ENCODE peak calls at places on chromosomes 4 and X, in five cellular contexts. B, D, P, Y and T are unnamed samples.

GRCh38 chr4:15164571-15164970 is 162.3 kb downstream of the CPEB2 start:
- DNase-seq in Y (no peak), B (no peak), D (no peak), P (no peak), T (no peak)

GRCh38 chrX:55056820-55057690 is 17.8 kb upstream of the PAGE2B start:
- DNase-seq in B (no peak), Y (no peak), D (no peak), P (no peak), T (no peak)

GRCh38 chrX:124502599-124502998 is 156.2 kb downstream of the SH2D1A start:
- DNase-seq in Y (no peak), P (no peak), B (no peak), D (no peak), T (no peak)

GRCh38 chr4:77148081-77148480 is 8.9 kb upstream of the CCNG2 start:
- DNase-seq in P (no peak), D (no peak), Y (no peak), B (no peak), T (no peak)

GRCh38 chr4:6942238-6942800 is 32.7 kb downstream of the TBC1D14 start:
- DNase-seq in D (no peak), Y (peak; percentile 17), B (no peak), P (no peak), T (no peak)

GRCh38 chr4:66000500-66001117 is 330.3 kb upstream of the EPHA5 start:
- DNase-seq in B (no peak), P (no peak), D (no peak), Y (no peak), T (no peak)

GRCh38 chr4:147754037-147754445 is 22.2 kb downstream of the ARHGAP10 start:
- DNase-seq in P (no peak), Y (no peak), D (no peak), B (no peak), T (no peak)

GRCh38 chr4:69909195-69909594 is 21.7 kb upstream of the CSN1S1 start:
- DNase-seq in B (no peak), Y (no peak), P (no peak), D (no peak), T (no peak)

GRCh38 chr4:5162909-5163508 is 111.7 kb downstream of the STK32B start:
- DNase-seq in B (peak; percentile 51), D (no peak), Y (no peak), P (peak; percentile 58), T (no peak)

GRCh38 chrX:21990812-21991211 is 41.3 kb upstream of the PHEX start:
- DNase-seq in P (no peak), Y (no peak), D (no peak), B (no peak), T (no peak)

GRCh38 chr4:80202784-80203553 is 5.7 kb downstream of the PRDM8 start:
- DNase-seq in P (no peak), D (peak; percentile 77), Y (peak; percentile 52), B (no peak), T (no peak)

GRCh38 chr4:3711183-3712111 is 54.7 kb upstream of the ADRA2C start:
- DNase-seq in B (no peak), Y (no peak), D (peak; percentile 28), P (no peak), T (no peak)
- H3K27me3 ChIP-seq in B (no peaks in the 10 kb centered on the region), Y (no peaks in the 10 kb centered on the region), D (no peaks in the 10 kb centered on the region), P (no peaks in the 10 kb centered on the region), T (no peaks in the 10 kb centered on the region)

DNA sequence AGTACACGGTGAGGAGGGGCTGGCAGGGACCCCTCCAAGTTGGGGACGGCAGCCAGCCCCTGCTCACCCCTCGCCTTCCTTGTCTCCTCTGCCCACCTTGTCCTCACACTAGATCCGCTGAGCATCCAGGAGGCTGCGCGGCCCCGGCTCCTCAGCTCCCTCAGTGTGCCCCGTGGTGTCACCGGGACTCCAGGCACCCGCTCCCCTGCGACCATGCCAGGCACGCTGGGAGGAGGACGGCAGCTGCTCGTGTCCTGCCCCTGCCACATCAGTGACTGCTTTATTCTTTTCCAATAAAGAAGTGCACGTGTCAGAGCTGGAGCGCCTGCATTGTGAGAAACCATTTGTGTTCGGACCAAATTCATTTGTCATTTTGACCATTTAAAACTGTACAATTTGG is 6.4 kb downstream of the FAM50A start:
- DNase-seq in Y (no peak), P (no peak), D (peak; percentile 63), B (no peak), T (no peak)
- H3K27me3 ChIP-seq in Y (no peaks in the 10 kb centered on the region), P (no peaks in the 10 kb centered on the region), D (no peaks in the 10 kb centered on the region), B (peaks cover 27% of the 10 kb centered on the region), T (no peaks in the 10 kb centered on the region)

GRCh38 chr4:84497835-84498202 is 1.3 kb downstream of the NKX6-1 start:
- DNase-seq in P (no peak), Y (no peak), D (peak; percentile 78), B (no peak), T (no peak)
- H3K27me3 ChIP-seq in P (peaks cover 43% of the 10 kb centered on the region), Y (peaks cover 100% of the 10 kb centered on the region), D (peaks cover 10% of the 10 kb centered on the region), B (peaks cover 79% of the 10 kb centered on the region), T (peaks cover 100% of the 10 kb centered on the region)

GRCh38 chrX:107829880-107830279 is 4.2 kb downstream of the MID2 start:
- DNase-seq in Y (no peak), P (no peak), B (no peak), D (no peak), T (no peak)
- H3K27me3 ChIP-seq in Y (no peaks in the 10 kb centered on the region), P (no peaks in the 10 kb centered on the region), B (peaks cover 29% of the 10 kb centered on the region), D (no peaks in the 10 kb centered on the region), T (no peaks in the 10 kb centered on the region)

GRCh38 chr4:141195095-141195707 is 25.5 kb upstream of the ZNF330 start:
- DNase-seq in Y (no peak), D (no peak), P (no peak), B (peak; percentile 53), T (no peak)

GRCh38 chr4:141196227-141196928 is 24.3 kb upstream of the ZNF330 start:
- DNase-seq in B (no peak), Y (no peak), P (no peak), D (no peak), T (no peak)

GRCh38 chr4:141193516-141193915 is 27.2 kb upstream of the ZNF330 start:
- DNase-seq in P (no peak), B (no peak), Y (no peak), D (no peak), T (no peak)

DNA sequence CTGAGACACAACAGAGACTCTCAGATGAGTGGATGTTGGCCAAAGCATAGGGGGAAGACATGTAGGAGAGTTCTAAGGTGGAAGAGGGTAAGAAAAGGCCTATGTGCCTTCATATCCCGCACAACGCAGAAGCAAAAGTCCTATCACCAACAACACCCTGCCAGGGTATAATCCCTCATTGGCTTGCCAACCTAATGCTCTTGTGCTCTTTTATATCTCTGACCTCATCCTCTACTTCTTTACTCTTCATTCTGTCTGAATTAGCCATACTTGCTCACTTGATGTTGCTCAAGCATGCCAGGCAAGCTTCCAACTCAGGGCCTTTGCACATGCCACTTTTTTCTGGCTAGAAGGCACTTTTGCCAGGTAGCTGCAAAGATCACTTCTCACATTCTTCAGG is 28.1 kb upstream of the ZNF330 start:
- DNase-seq in P (no peak), Y (no peak), D (no peak), B (no peak), T (no peak)
- H3K27me3 ChIP-seq in P (no peaks in the 10 kb centered on the region), Y (peaks cover 7% of the 10 kb centered on the region), D (no peaks in the 10 kb centered on the region), B (no peaks in the 10 kb centered on the region), T (no peaks in the 10 kb centered on the region)

DNA sequence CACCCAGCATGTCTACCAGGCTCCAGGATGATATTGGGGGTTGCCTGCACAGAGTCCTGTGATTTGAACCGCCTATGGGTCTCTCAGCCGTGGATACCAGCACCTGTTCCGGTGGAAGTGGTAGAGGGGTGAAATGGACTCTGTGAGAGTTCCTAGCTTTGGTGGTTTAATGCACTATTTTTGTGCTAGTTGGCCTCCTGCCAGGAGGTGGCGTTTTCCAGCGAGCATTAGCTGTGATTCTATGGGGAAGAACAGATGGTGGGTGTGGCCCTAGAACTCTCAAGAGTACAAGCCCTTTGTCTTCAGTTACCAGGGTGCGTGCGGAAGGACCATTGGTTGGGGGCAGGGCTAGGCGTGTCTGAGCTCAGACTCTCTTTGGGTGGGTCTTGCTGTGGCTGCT is 316.9 kb upstream of the AMOT start:
- DNase-seq in P (no peak), B (peak; percentile 30), D (no peak), Y (no peak), T (no peak)
- H3K27me3 ChIP-seq in P (no peaks in the 10 kb centered on the region), B (peaks cover 33% of the 10 kb centered on the region), D (no peaks in the 10 kb centered on the region), Y (no peaks in the 10 kb centered on the region), T (no peaks in the 10 kb centered on the region)

GRCh38 chrX:134406230-134406794 is 53.7 kb upstream of the HPRT1 start:
- DNase-seq in P (no peak), D (no peak), B (no peak), Y (no peak), T (no peak)
- H3K27me3 ChIP-seq in P (no peaks in the 10 kb centered on the region), D (no peaks in the 10 kb centered on the region), B (peaks cover 3% of the 10 kb centered on the region), Y (no peaks in the 10 kb centered on the region), T (no peaks in the 10 kb centered on the region)

DNA sequence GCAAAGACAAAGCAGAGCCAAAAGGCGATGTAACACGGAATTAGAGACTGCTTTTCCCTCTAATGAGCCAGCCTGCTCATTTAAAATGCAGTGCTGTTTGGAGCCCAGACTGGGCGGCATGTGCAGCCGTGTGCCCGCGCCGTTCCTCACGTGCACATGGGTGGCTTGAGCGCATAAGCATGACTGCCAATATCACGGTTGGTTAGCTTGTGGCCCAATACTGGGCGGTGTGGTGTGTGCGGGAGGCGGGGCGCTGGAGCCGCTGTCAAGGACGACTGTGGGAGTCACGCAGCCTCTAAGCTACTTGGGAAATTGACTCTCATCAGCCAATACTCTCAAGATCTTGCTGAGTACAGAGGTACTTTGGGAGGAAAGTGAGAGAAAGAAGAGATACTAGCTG is 86.9 kb upstream of the SCOC start:
- DNase-seq in B (no peak), P (no peak), D (no peak), Y (no peak), T (no peak)
- H3K27me3 ChIP-seq in B (no peaks in the 10 kb centered on the region), P (no peaks in the 10 kb centered on the region), D (no peaks in the 10 kb centered on the region), Y (no peaks in the 10 kb centered on the region), T (no peaks in the 10 kb centered on the region)

GRCh38 chrX:138298268-138298667 is 413.2 kb downstream of the FGF13 start:
- DNase-seq in P (no peak), D (no peak), Y (no peak), B (no peak), T (no peak)

GRCh38 chrX:138294951-138295350 is 416.6 kb downstream of the FGF13 start:
- DNase-seq in Y (no peak), B (no peak), P (no peak), D (no peak), T (no peak)
- H3K27me3 ChIP-seq in Y (no peaks in the 10 kb centered on the region), B (peaks cover 20% of the 10 kb centered on the region), P (no peaks in the 10 kb centered on the region), D (peaks cover 10% of the 10 kb centered on the region), T (no peaks in the 10 kb centered on the region)

GRCh38 chrX:107603433-107604159 is 24.7 kb upstream of the PRPS1 start:
- DNase-seq in B (no peak), P (no peak), Y (no peak), D (peak; percentile 56), T (no peak)
- H3K27me3 ChIP-seq in B (peaks cover 8% of the 10 kb centered on the region), P (no peaks in the 10 kb centered on the region), Y (no peaks in the 10 kb centered on the region), D (no peaks in the 10 kb centered on the region), T (no peaks in the 10 kb centered on the region)